ENCODE peak calls at places on chromosomes 4 and X, in seven cellular contexts. M is OCI-LY7, U is neural progenitor cell, A is uterus, C is tibial artery, K is endodermal cell, Z is pancreas. T is an unnamed sample.

GRCh38 chr4:123606946-123607542 is 210.4 kb downstream of the SPRY1 start:
- DNase-seq in M (no peak), U (no peak), A (no peak), C (no peak), K (no peak), Z (no peak), T (no peak)

GRCh38 chr4:178086324-178086723 is 644.1 kb upstream of the AGA start:
- DNase-seq in M (no peak), U (peak; percentile 60), A (no peak), C (no peak), K (peak; percentile 85), Z (no peak), T (no peak)

GRCh38 chr4:117327491-117327890 is 242.1 kb upstream of the TRAM1L1 start:
- DNase-seq in M (no peak), U (no peak), A (no peak), C (no peak), K (no peak), Z (no peak), T (no peak)

GRCh38 chr4:180913750-180914149 is 1329.5 kb upstream of the TENM3 start:
- DNase-seq in M (no peak), U (peak; percentile 24), A (no peak), C (no peak), K (no peak), Z (no peak), T (no peak)

GRCh38 chrX:130176354-130176776 is 4.6 kb downstream of the RAB33A start:
- DNase-seq in M (peak; percentile 63), U (no peak), A (no peak), C (no peak), K (no peak), Z (no peak), T (no peak)

GRCh38 chrX:153339662-153340061 is 5.7 kb downstream of the ZNF275 start:
- DNase-seq in M (no peak), U (no peak), A (no peak), C (no peak), K (no peak), Z (no peak), T (no peak)

GRCh38 chr4:169383724-169384123 is 113.0 kb upstream of the SH3RF1 start:
- DNase-seq in M (no peak), U (no peak), A (no peak), C (no peak), K (no peak), Z (no peak), T (no peak)

GRCh38 chr4:184896868-184897715 is 71.3 kb upstream of the ACSL1 start:
- DNase-seq in M (no peak), U (no peak), A (no peak), C (no peak), K (no peak), Z (no peak), T (no peak)

GRCh38 chr4:102114118-102114630 is 231.1 kb downstream of the SLC39A8 start:
- DNase-seq in M (no peak), U (no peak), A (no peak), C (no peak), K (no peak), Z (no peak), T (no peak)

GRCh38 chr4:100049872-100050271 is 99.8 kb upstream of the H2AZ1 start:
- DNase-seq in M (no peak), U (no peak), A (no peak), C (no peak), K (no peak), Z (no peak), T (no peak)

GRCh38 chr4:101237773-101238172 is 109.6 kb downstream of the PPP3CA start:
- DNase-seq in M (no peak), U (no peak), A (no peak), C (no peak), K (no peak), Z (no peak), T (no peak)

GRCh38 chr4:146382194-146382593 is 139.5 kb downstream of the SLC10A7 start:
- DNase-seq in M (no peak), U (no peak), A (no peak), C (no peak), K (no peak), Z (no peak), T (no peak)

GRCh38 chr4:48133668-48134444 is at the start of gene TXK:
- DNase-seq in M (no peak), U (no peak), A (no peak), C (no peak), K (no peak), Z (no peak), T (no peak)

GRCh38 chr4:187016101-187016500 is 292.4 kb upstream of the FAT1 start:
- DNase-seq in M (no peak), U (no peak), A (no peak), C (no peak), K (no peak), Z (no peak), T (no peak)

GRCh38 chr4:184899261-184900134 is 73.7 kb upstream of the ACSL1 start:
- DNase-seq in M (no peak), U (no peak), A (no peak), C (no peak), K (no peak), Z (no peak), T (peak; percentile 34)

GRCh38 chrX:55451626-55451989 is 319 bp upstream of the MAGEH1 start:
- DNase-seq in M (peak; percentile 1), U (no peak), A (no peak), C (no peak), K (no peak), Z (no peak), T (no peak)

GRCh38 chr4:151600432-151600831 is 160.4 kb downstream of the GATB start:
- DNase-seq in M (no peak), U (no peak), A (no peak), C (no peak), K (no peak), Z (no peak), T (no peak)

GRCh38 chrX:23908219-23909003 is 605 bp downstream of the CXorf58 start:
- DNase-seq in M (peak; percentile 61), U (no peak), A (no peak), C (no peak), K (peak; percentile 69), Z (no peak), T (no peak)

GRCh38 chrX:39907964-39908616 is 189.7 kb downstream of the BCOR start:
- DNase-seq in M (no peak), U (no peak), A (peak; percentile 63), C (peak; percentile 61), K (peak; percentile 82), Z (no peak), T (peak; percentile 84)

GRCh38 chrX:108245462-108245861 is 153.9 kb downstream of the ATG4A start:
- DNase-seq in M (no peak), U (no peak), A (no peak), C (no peak), K (peak; percentile 49), Z (no peak), T (no peak)

DNA sequence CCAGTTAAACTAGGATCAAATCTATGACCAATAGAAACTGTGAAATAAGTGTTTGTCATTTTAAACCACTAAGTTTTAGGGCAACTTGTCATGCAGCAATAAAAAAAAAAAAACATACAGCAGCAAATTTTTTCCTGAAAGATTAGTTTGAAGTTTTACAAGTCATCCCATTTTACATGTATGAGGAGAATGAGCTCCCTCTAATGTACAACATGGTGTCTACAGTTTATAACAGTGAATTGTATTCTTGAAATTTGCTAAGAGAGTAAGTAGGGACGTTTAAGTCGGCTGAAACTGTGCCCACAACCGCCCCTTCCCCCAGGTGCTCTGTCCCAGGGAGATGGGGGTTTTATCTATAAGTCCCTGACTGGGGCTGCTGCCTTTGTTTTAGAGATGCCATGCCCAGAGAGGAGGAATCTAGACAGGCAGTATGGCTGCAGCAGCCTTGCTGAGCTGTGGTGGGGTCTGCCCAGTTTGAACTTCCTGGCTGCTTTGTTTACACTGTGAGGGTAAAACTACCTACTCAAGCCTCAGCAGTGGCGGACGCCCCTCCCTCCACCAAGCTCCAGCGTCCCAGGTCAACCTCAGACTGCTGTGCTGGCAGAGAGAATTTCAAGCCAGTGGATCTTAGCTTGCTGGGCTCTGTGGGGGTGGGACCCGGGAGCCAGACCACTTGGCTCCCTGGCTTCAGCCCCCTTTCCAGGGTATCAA is 499.3 kb upstream of the CT83 start:
- DNase-seq in M (no peak), U (no peak), A (no peak), C (no peak), K (peak; percentile 76), Z (peak; percentile 20), T (no peak)
- TF ChIP-seq CTCF in M (no peak), U (peak; percentile 41), A (no peak), C (no peak), K (peak; percentile 67), Z (no peak), T (no peak)

GRCh38 chr4:84177831-84178230 is 321.3 kb downstream of the NKX6-1 start:
- DNase-seq in M (no peak), U (no peak), A (no peak), C (no peak), K (no peak), Z (no peak), T (no peak)

GRCh38 chr4:84179413-84179812 is 319.7 kb downstream of the NKX6-1 start:
- DNase-seq in M (no peak), U (no peak), A (no peak), C (no peak), K (no peak), Z (no peak), T (no peak)

GRCh38 chr4:84171871-84172270 is 327.2 kb downstream of the NKX6-1 start:
- DNase-seq in M (no peak), U (no peak), A (no peak), C (no peak), K (no peak), Z (no peak), T (no peak)

GRCh38 chr4:84176061-84176460 is 323.0 kb downstream of the NKX6-1 start:
- DNase-seq in M (no peak), U (no peak), A (no peak), C (no peak), K (no peak), Z (no peak), T (no peak)
- H3K4me1 ChIP-seq in M (no peaks in the 10 kb centered on the region), U (no peaks in the 10 kb centered on the region), A (no peaks in the 10 kb centered on the region), C (no peaks in the 10 kb centered on the region), K (no peaks in the 10 kb centered on the region), Z (no peaks in the 10 kb centered on the region), T (no peaks in the 10 kb centered on the region)

DNA sequence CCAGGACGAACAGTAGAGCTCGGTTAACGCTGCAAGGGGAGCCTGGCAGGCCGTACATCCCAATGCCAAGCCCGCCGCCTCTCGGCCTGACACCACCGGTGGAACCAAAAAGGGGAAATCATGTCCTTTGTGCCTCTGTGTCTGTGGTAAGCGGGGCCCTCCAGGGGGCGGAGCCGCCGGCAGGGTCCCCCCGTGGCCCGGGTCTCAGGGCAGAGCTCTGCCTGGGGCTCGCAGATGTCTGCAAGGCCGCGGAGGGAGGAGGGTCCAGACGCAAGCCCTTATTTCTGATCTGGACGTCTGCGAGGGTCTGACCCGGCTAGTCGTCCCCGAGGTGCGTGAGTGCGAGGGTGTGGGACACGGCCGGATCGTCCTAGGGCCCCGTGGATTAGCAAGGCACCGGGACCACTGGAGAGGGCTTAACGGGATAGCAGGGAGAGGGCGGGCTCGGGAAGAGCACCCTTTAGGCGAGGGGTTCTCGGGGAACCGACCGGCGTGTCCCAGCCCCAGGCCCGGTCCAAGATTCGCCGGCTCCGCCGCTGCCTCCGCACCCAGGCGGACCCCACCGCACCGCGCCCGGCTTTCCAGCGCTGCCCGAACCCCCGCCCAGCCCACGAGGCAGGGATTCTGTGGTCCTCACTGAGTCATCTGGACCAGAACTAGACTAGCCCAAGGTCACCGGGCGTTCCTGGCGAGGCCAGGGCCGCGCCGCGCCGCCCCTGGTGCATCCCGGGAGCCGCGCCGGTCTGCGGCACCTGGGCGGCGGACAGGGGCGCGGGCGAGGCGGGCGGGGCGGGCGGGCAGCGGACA is 858 bp upstream of the FAM193A start:
- DNase-seq in M (peak; percentile 84), U (peak; percentile 73), A (no peak), C (peak; percentile 42), K (peak; percentile 85), Z (peak; percentile 87), T (peak; percentile 66)
- TF ChIP-seq CTCF in M (peak; percentile 67), U (peak; percentile 32), A (peak; percentile 13), C (no peak), K (peak; percentile 46), Z (no peak), T (no peak)

GRCh38 chr4:8407316-8407715 is 33.2 kb downstream of the ACOX3 start:
- DNase-seq in M (no peak), U (no peak), A (no peak), C (no peak), K (no peak), Z (no peak), T (no peak)
- H3K4me1 ChIP-seq in M (no peaks in the 10 kb centered on the region), U (no peaks in the 10 kb centered on the region), A (peaks cover under 1% of the 10 kb centered on the region), C (no peaks in the 10 kb centered on the region), K (no peaks in the 10 kb centered on the region), Z (no peaks in the 10 kb centered on the region), T (peaks cover 7% of the 10 kb centered on the region)

T was measured in psoas muscle.